ENCODE peak calls at places on chromosome 19, in seven cellular contexts. D, T, Y, H, V, P and K are unnamed samples.

GRCh38 chr19:49067554-49067953 is 2.9 kb upstream of the NTF4 start:
- DNase-seq in D (no peak), T (no peak), Y (no peak), H (no peak), V (no peak), P (no peak), K (no peak)

GRCh38 chr19:1917926-1918325 is 12.7 kb downstream of the ADAT3 start:
- DNase-seq in D (no peak), T (no peak), Y (no peak), H (no peak), V (no peak), P (no peak), K (no peak)

GRCh38 chr19:29560313-29561075 is 34.7 kb downstream of the VSTM2B start:
- DNase-seq in D (no peak), T (no peak), Y (no peak), H (no peak), V (no peak), P (peak), K (no peak)

GRCh38 chr19:46606681-46607440 is 5.7 kb downstream of the CALM3 start:
- DNase-seq in D (no peak), T (no peak), Y (no peak), H (no peak), V (no peak), P (no peak), K (no peak)

GRCh38 chr19:16899566-16900075 is 10.8 kb downstream of the F2RL3 start:
- DNase-seq in D (peak), T (peak), Y (no peak), H (no peak), V (peak), P (no peak), K (no peak)

GRCh38 chr19:29495971-29496441 is 29.8 kb upstream of the VSTM2B start:
- DNase-seq in D (no peak), T (no peak), Y (no peak), H (no peak), V (no peak), P (no peak), K (no peak)

GRCh38 chr19:17721821-17722220 is 2.5 kb downstream of the MAP1S start:
- DNase-seq in D (peak), T (peak), Y (no peak), H (no peak), V (peak), P (no peak), K (no peak)

GRCh38 chr19:54707932-54708331 is 16.3 kb upstream of the KIR3DL3 start:
- DNase-seq in D (no peak), T (no peak), Y (no peak), H (no peak), V (no peak), P (no peak), K (no peak)

GRCh38 chr19:11578342-11579142 is 1.1 kb upstream of the ACP5 start:
- DNase-seq in D (peak), T (peak), Y (peak), H (no peak), V (no peak), P (no peak), K (no peak)

GRCh38 chr19:37304190-37304883 is 66.6 kb upstream of the ZNF527 start:
- DNase-seq in D (peak), T (peak), Y (no peak), H (no peak), V (no peak), P (peak), K (no peak)

GRCh38 chr19:41421314-41421713 is 5.9 kb downstream of the B3GNT8 start:
- DNase-seq in D (no peak), T (no peak), Y (no peak), H (no peak), V (no peak), P (peak), K (peak)

GRCh38 chr19:33108161-33108560 is 23.8 kb upstream of the WDR88 start:
- DNase-seq in D (no peak), T (no peak), Y (no peak), H (no peak), V (no peak), P (no peak), K (no peak)

GRCh38 chr19:44626067-44626624 is 12.8 kb downstream of the IGSF23 start:
- DNase-seq in D (no peak), T (peak), Y (no peak), H (peak), V (peak), P (no peak), K (no peak)